ENCODE peak calls at places on chromosomes 13 and 19, in five cellular contexts. One of them, this sample, is unnamed.
A peak's percentile ranks its signal among the peaks of the same experiment; 100 is the strongest.

GRCh38 chr19:14795078-14795721 is 16.8 kb upstream of the ADGRE2 start:
- DNase-seq in heart right ventricle: no peak
- DNase-seq in heart left ventricle: no peak
- DNase-seq in body of pancreas: no peak
- DNase-seq in mesendoderm: no peak
- DNase-seq in this sample: no peak

GRCh38 chr19:50046649-50047503 is 21.1 kb downstream of the ZNF473 start:
- DNase-seq in body of pancreas: peak; percentile 63
- DNase-seq in heart left ventricle: no peak
- DNase-seq in heart right ventricle: peak; percentile 45
- DNase-seq in mesendoderm: peak; percentile 57
- DNase-seq in this sample: no peak

GRCh38 chr19:38686530-38686888 is 39.1 kb downstream of the ACTN4 start:
- DNase-seq in heart left ventricle: no peak
- DNase-seq in heart right ventricle: no peak
- DNase-seq in body of pancreas: no peak
- DNase-seq in mesendoderm: no peak
- DNase-seq in this sample: no peak

GRCh38 chr19:3801412-3802096 is 15.4 kb upstream of the MATK start:
- DNase-seq in heart right ventricle: peak; percentile 43
- DNase-seq in body of pancreas: no peak
- DNase-seq in mesendoderm: peak; percentile 69
- DNase-seq in heart left ventricle: peak; percentile 74
- DNase-seq in this sample: no peak

GRCh38 chr13:98813993-98814392 is 61.5 kb upstream of the SLC15A1 start:
- DNase-seq in mesendoderm: no peak
- DNase-seq in heart right ventricle: no peak
- DNase-seq in heart left ventricle: no peak
- DNase-seq in body of pancreas: no peak
- DNase-seq in this sample: no peak

GRCh38 chr13:51047434-51048165 is 63.5 kb downstream of the C13orf42 start:
- DNase-seq in heart left ventricle: no peak
- DNase-seq in mesendoderm: no peak
- DNase-seq in body of pancreas: no peak
- DNase-seq in heart right ventricle: no peak
- DNase-seq in this sample: no peak

GRCh38 chr13:34303346-34303745 is 485.4 kb downstream of the RFC3 start:
- DNase-seq in heart right ventricle: no peak
- DNase-seq in body of pancreas: no peak
- DNase-seq in mesendoderm: no peak
- DNase-seq in heart left ventricle: no peak
- DNase-seq in this sample: no peak

GRCh38 chr19:3653865-3654513 is 27.4 kb upstream of the CACTIN start:
- DNase-seq in heart right ventricle: no peak
- DNase-seq in heart left ventricle: no peak
- DNase-seq in body of pancreas: no peak
- DNase-seq in mesendoderm: no peak
- DNase-seq in this sample: no peak

GRCh38 chr19:39544201-39544903 is 4.4 kb upstream of the EID2 start:
- DNase-seq in heart left ventricle: no peak
- DNase-seq in body of pancreas: no peak
- DNase-seq in heart right ventricle: no peak
- DNase-seq in mesendoderm: no peak
- DNase-seq in this sample: no peak

GRCh38 chr13:87680298-87680697 is 9.1 kb downstream of the SLITRK5 start:
- DNase-seq in mesendoderm: peak; percentile 20
- DNase-seq in heart left ventricle: no peak
- DNase-seq in body of pancreas: no peak
- DNase-seq in heart right ventricle: no peak
- DNase-seq in this sample: no peak

GRCh38 chr19:13850910-13851753 is 25.8 kb upstream of the NANOS3 start:
- DNase-seq in heart left ventricle: peak; percentile 86
- DNase-seq in heart right ventricle: peak; percentile 81
- DNase-seq in body of pancreas: peak; percentile 85
- DNase-seq in mesendoderm: peak; percentile 88
- DNase-seq in this sample: peak; percentile 83

GRCh38 chr19:43798546-43799409 is 3.5 kb downstream of the LYPD5 start:
- DNase-seq in mesendoderm: peak; percentile 76
- DNase-seq in heart right ventricle: no peak
- DNase-seq in heart left ventricle: no peak
- DNase-seq in body of pancreas: peak; percentile 41
- DNase-seq in this sample: no peak

GRCh38 chr13:77381059-77381458 is 54.2 kb upstream of the MYCBP2 start:
- DNase-seq in heart right ventricle: no peak
- DNase-seq in body of pancreas: no peak
- DNase-seq in mesendoderm: no peak
- DNase-seq in heart left ventricle: no peak
- DNase-seq in this sample: no peak

GRCh38 chr13:44218501-44219240 is 155.0 kb upstream of the SERP2 start:
- DNase-seq in body of pancreas: peak; percentile 75
- DNase-seq in mesendoderm: no peak
- DNase-seq in heart right ventricle: peak; percentile 68
- DNase-seq in heart left ventricle: peak; percentile 60
- DNase-seq in this sample: no peak

GRCh38 chr19:5664515-5664914 is 15.8 kb downstream of the MICOS13 start:
- DNase-seq in body of pancreas: no peak
- DNase-seq in heart left ventricle: no peak
- DNase-seq in heart right ventricle: no peak
- DNase-seq in mesendoderm: no peak
- DNase-seq in this sample: no peak

GRCh38 chr13:89846890-89847585 is 1500.4 kb upstream of the MIR17HG start:
- DNase-seq in body of pancreas: no peak
- DNase-seq in heart left ventricle: no peak
- DNase-seq in mesendoderm: no peak
- DNase-seq in heart right ventricle: no peak
- DNase-seq in this sample: peak; percentile 15

GRCh38 chr19:24177686-24178085 is 90.7 kb downstream of the ZNF254 start:
- DNase-seq in heart right ventricle: no peak
- DNase-seq in body of pancreas: no peak
- DNase-seq in mesendoderm: no peak
- DNase-seq in heart left ventricle: no peak
- DNase-seq in this sample: no peak

GRCh38 chr19:15379996-15380647 is 535 bp upstream of the AKAP8 start:
- DNase-seq in mesendoderm: peak; percentile 94
- DNase-seq in heart left ventricle: no peak
- DNase-seq in body of pancreas: no peak
- DNase-seq in heart right ventricle: no peak
- DNase-seq in this sample: no peak

GRCh38 chr19:48368942-48369341 is 4.8 kb downstream of the SYNGR4 start:
- DNase-seq in body of pancreas: no peak
- DNase-seq in heart right ventricle: no peak
- DNase-seq in heart left ventricle: no peak
- DNase-seq in mesendoderm: no peak
- DNase-seq in this sample: no peak

GRCh38 chr13:93744033-93744432 is 517.4 kb downstream of the GPC6 start:
- DNase-seq in heart left ventricle: no peak
- DNase-seq in mesendoderm: no peak
- DNase-seq in heart right ventricle: no peak
- DNase-seq in body of pancreas: no peak
- DNase-seq in this sample: no peak

GRCh38 chr13:100063906-100064305 is 25.0 kb upstream of the PCCA start:
- DNase-seq in heart right ventricle: no peak
- DNase-seq in mesendoderm: no peak
- DNase-seq in heart left ventricle: no peak
- DNase-seq in body of pancreas: no peak
- DNase-seq in this sample: no peak

GRCh38 chr19:3722443-3723109 is 14.4 kb downstream of the TJP3 start:
- DNase-seq in mesendoderm: peak; percentile 78
- DNase-seq in heart right ventricle: no peak
- DNase-seq in body of pancreas: peak; percentile 87
- DNase-seq in heart left ventricle: no peak
- DNase-seq in this sample: no peak

GRCh38 chr13:26508885-26509284 is 48.6 kb upstream of the WASF3 start:
- DNase-seq in heart left ventricle: peak; percentile 40
- DNase-seq in mesendoderm: no peak
- DNase-seq in body of pancreas: peak; percentile 39
- DNase-seq in heart right ventricle: peak; percentile 79
- DNase-seq in this sample: peak; percentile 95

GRCh38 chr13:113564331-113565023 is 20.1 kb upstream of the TFDP1 start:
- DNase-seq in heart right ventricle: no peak
- DNase-seq in heart left ventricle: no peak
- DNase-seq in body of pancreas: no peak
- DNase-seq in mesendoderm: no peak
- DNase-seq in this sample: no peak

GRCh38 chr13:44078806-44079378 is 199.2 kb downstream of the LACC1 start:
- DNase-seq in mesendoderm: peak; percentile 59
- DNase-seq in body of pancreas: no peak
- DNase-seq in heart left ventricle: no peak
- DNase-seq in heart right ventricle: no peak
- DNase-seq in this sample: no peak

GRCh38 chr13:63209330-63210017 is 1793.8 kb upstream of the PCDH20 start:
- DNase-seq in mesendoderm: no peak
- DNase-seq in heart right ventricle: no peak
- DNase-seq in body of pancreas: no peak
- DNase-seq in heart left ventricle: no peak
- DNase-seq in this sample: no peak

GRCh38 chr19:20078696-20079095 is 896 bp downstream of the ZNF90 start:
- DNase-seq in mesendoderm: peak; percentile 55
- DNase-seq in heart left ventricle: peak; percentile 22
- DNase-seq in body of pancreas: peak; percentile 16
- DNase-seq in heart right ventricle: no peak
- DNase-seq in this sample: no peak

GRCh38 chr13:59363950-59364349 is 799.8 kb downstream of the DIAPH3 start:
- DNase-seq in mesendoderm: no peak
- DNase-seq in heart left ventricle: no peak
- DNase-seq in heart right ventricle: no peak
- DNase-seq in body of pancreas: no peak
- DNase-seq in this sample: no peak

GRCh38 chr13:114087430-114087829 is 45.0 kb downstream of the RASA3 start:
- DNase-seq in heart left ventricle: peak; percentile 16
- DNase-seq in heart right ventricle: no peak
- DNase-seq in body of pancreas: peak; percentile 8
- DNase-seq in mesendoderm: no peak
- DNase-seq in this sample: no peak

GRCh38 chr13:39777527-39778061 is 122.1 kb downstream of the COG6 start:
- DNase-seq in heart right ventricle: no peak
- DNase-seq in mesendoderm: peak; percentile 73
- DNase-seq in body of pancreas: no peak
- DNase-seq in heart left ventricle: no peak
- DNase-seq in this sample: peak; percentile 80

GRCh38 chr13:81568824-81569223 is 1227.9 kb upstream of the SPRY2 start:
- DNase-seq in mesendoderm: no peak
- DNase-seq in heart right ventricle: no peak
- DNase-seq in heart left ventricle: no peak
- DNase-seq in body of pancreas: no peak
- DNase-seq in this sample: no peak

GRCh38 chr13:93409001-93409400 is 182.4 kb downstream of the GPC6 start:
- DNase-seq in mesendoderm: no peak
- DNase-seq in body of pancreas: no peak
- DNase-seq in heart left ventricle: no peak
- DNase-seq in heart right ventricle: no peak
- DNase-seq in this sample: no peak

GRCh38 chr13:49386664-49387063 is 57.2 kb downstream of the CAB39L start:
- DNase-seq in body of pancreas: no peak
- DNase-seq in mesendoderm: no peak
- DNase-seq in heart right ventricle: no peak
- DNase-seq in heart left ventricle: no peak
- DNase-seq in this sample: no peak

GRCh38 chr19:50313812-50314536 is 15.2 kb downstream of the KCNC3 start:
- DNase-seq in body of pancreas: no peak
- DNase-seq in heart left ventricle: no peak
- DNase-seq in heart right ventricle: no peak
- DNase-seq in mesendoderm: peak; percentile 84
- DNase-seq in this sample: no peak

DNA sequence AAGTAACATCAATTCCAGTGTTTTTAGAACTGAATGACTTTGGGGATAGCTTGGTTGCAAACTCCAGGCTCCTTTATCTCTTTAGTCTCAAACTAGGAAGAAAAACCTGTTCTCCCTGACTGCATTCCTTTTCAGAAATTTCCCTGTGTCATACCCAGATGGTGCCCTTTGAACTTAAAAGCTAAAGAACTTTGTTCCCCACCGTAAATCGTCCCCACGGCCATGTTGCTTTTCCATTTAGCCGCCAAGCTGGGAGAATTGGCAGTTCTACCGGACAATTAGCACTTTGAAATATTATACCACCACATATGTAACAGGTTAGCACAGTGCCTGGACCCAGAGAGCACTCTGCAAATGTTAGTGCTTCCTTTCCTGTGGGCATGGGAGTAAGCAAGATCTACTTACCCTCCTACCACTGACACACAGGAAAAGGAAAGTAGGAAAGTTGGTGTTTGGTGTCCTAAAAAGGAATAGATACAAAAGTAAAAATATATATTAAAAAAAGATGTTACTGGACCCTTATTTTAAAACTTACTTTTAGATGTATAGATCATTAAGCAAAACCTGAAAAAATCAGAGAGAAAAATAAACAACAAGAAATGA is 191.9 kb upstream of the MIR17HG start:
- DNase-seq in mesendoderm: peak; percentile 72
- DNase-seq in heart right ventricle: no peak
- DNase-seq in heart left ventricle: no peak
- DNase-seq in body of pancreas: no peak
- DNase-seq in this sample: no peak
- H3K4me3 ChIP-seq in mesendoderm: no peak overlapping the region
- H3K4me3 ChIP-seq in heart right ventricle: no peak overlapping the region
- H3K4me3 ChIP-seq in heart left ventricle: no peak overlapping the region
- H3K4me3 ChIP-seq in body of pancreas: no peak overlapping the region
- H3K4me3 ChIP-seq in this sample: no peak overlapping the region

DNA sequence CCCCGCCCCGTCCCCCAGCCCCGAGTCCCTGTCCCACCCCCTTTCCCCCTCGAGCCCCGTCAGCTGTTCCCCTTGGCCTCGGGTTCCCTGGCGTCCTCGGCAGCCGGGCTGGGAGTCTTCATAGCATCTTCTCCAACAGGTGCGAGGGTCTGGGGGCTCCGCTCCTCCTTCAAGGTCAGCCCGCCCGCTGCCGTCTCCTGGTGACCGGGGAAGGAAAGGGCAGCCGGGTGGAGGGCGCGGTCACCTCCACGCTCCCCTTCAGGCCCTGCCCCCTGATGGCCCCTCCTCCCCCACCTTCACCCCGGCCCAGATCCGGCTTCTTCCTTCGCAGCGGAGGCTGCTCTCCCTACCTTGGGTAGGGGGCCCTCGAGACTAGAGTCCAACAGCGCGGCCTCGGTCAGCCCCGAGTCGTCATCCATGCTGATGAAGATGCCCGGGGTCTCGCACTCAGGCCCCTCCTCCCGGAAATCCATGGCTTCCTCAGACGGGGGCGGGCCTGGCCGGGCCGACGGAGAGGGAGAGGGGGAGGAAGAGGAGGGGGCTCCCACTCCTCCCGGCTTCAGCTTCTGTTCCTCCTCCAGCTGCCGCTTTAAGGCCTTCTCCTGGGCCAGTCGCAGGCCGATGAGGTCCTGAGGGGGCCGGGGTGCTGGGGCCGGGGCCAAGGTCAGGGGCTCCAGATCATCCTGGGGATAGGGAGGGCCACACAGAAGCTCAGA is 551 bp upstream of the RSPH6A start:
- DNase-seq in heart left ventricle: peak; percentile 55
- DNase-seq in body of pancreas: no peak
- DNase-seq in mesendoderm: peak; percentile 95
- DNase-seq in heart right ventricle: no peak
- DNase-seq in this sample: no peak
- H3K4me3 ChIP-seq in heart left ventricle: peak overlapping the region; percentile 58
- H3K4me3 ChIP-seq in body of pancreas: no peak overlapping the region
- H3K4me3 ChIP-seq in mesendoderm: peak overlapping the region; percentile 61
- H3K4me3 ChIP-seq in heart right ventricle: peak overlapping the region; percentile 52
- H3K4me3 ChIP-seq in this sample: peak overlapping the region; percentile 9

GRCh38 chr19:35871611-35872010 is 3.2 kb downstream of the APLP1 start:
- DNase-seq in mesendoderm: no peak
- DNase-seq in heart left ventricle: no peak
- DNase-seq in heart right ventricle: no peak
- DNase-seq in body of pancreas: no peak
- DNase-seq in this sample: no peak
- H3K4me3 ChIP-seq in mesendoderm: no peak overlapping the region
- H3K4me3 ChIP-seq in heart left ventricle: no peak overlapping the region
- H3K4me3 ChIP-seq in heart right ventricle: no peak overlapping the region
- H3K4me3 ChIP-seq in body of pancreas: no peak overlapping the region
- H3K4me3 ChIP-seq in this sample: no peak overlapping the region

GRCh38 chr19:55069137-55069858 is 6.3 kb upstream of the RDH13 start:
- DNase-seq in mesendoderm: peak; percentile 96
- DNase-seq in heart left ventricle: peak; percentile 43
- DNase-seq in heart right ventricle: no peak
- DNase-seq in body of pancreas: peak; percentile 47
- DNase-seq in this sample: no peak
- H3K4me3 ChIP-seq in mesendoderm: peak overlapping the region; percentile 56
- H3K4me3 ChIP-seq in heart left ventricle: peak overlapping the region; percentile 20
- H3K4me3 ChIP-seq in heart right ventricle: peak overlapping the region; percentile 38
- H3K4me3 ChIP-seq in body of pancreas: no peak overlapping the region
- H3K4me3 ChIP-seq in this sample: peak overlapping the region; percentile 0

This sample was measured in skeletal muscle cell.